ENCODE peak calls at places on chromosome 20, in nine cellular contexts. F, K, T, R, B, Q, Z, Y and C are unnamed samples.

GRCh38 chr20:32902456-32903420 is 44.0 kb downstream of the EFCAB8 start:
- DNase-seq in F (peak), K (peak), T (peak), R (peak), B (peak), Q (peak), Z (peak), Y (peak), C (peak)

GRCh38 chr20:51540585-51540984 is 1.9 kb downstream of the NFATC2 start:
- DNase-seq in F (no peak), K (no peak), T (no peak), R (no peak), B (no peak), Q (no peak), Z (no peak), Y (no peak), C (no peak)

GRCh38 chr20:5918856-5919633 is 31.3 kb downstream of the TRMT6 start:
- DNase-seq in F (no peak), K (peak), T (no peak), R (no peak), B (no peak), Q (peak), Z (no peak), Y (peak), C (peak)

GRCh38 chr20:24066075-24066700 is 77.6 kb upstream of the GGTLC1 start:
- DNase-seq in F (no peak), K (no peak), T (no peak), R (no peak), B (no peak), Q (no peak), Z (no peak), Y (no peak), C (no peak)

GRCh38 chr20:3115190-3116107 is 30.9 kb upstream of the AVP start:
- DNase-seq in F (no peak), K (peak), T (no peak), R (no peak), B (no peak), Q (peak), Z (peak), Y (peak), C (peak)

GRCh38 chr20:23396961-23397620 is 24.2 kb downstream of the NAPB start:
- DNase-seq in F (no peak), K (no peak), T (no peak), R (no peak), B (no peak), Q (no peak), Z (no peak), Y (peak), C (no peak)

GRCh38 chr20:10864076-10864672 is 190.4 kb upstream of the JAG1 start:
- DNase-seq in F (peak), K (peak), T (no peak), R (no peak), B (peak), Q (peak), Z (no peak), Y (peak), C (peak)

GRCh38 chr20:31570735-31571617 is 34.1 kb upstream of the ID1 start:
- DNase-seq in F (no peak), K (no peak), T (no peak), R (no peak), B (no peak), Q (no peak), Z (no peak), Y (no peak), C (peak)

GRCh38 chr20:47678130-47678453 is 107.2 kb downstream of the SULF2 start:
- DNase-seq in F (no peak), K (no peak), T (no peak), R (no peak), B (no peak), Q (no peak), Z (no peak), Y (no peak), C (no peak)

GRCh38 chr20:59377046-59377445 is 76.6 kb downstream of the EDN3 start:
- DNase-seq in F (no peak), K (no peak), T (no peak), R (no peak), B (no peak), Q (no peak), Z (no peak), Y (no peak), C (no peak)

GRCh38 chr20:5080384-5080877 is 39.3 kb downstream of the PCNA start:
- DNase-seq in F (peak), K (no peak), T (no peak), R (no peak), B (peak), Q (no peak), Z (no peak), Y (peak), C (peak)